ENCODE peak calls at places on chromosomes 6 and 20, in four cellular contexts. V, R, J and A are unnamed samples.

GRCh38 chr20:59725476-59726119 is 121.3 kb downstream of the PHACTR3 start:
- DNase-seq in V (no peak), J (no peak), R (no peak), A (no peak)

GRCh38 chr6:3749991-3750323 is 1.6 kb downstream of the PXDC1 start:
- DNase-seq in V (peak), R (no peak), J (peak), A (no peak)

GRCh38 chr20:18796282-18796833 is 17.2 kb upstream of the SCP2D1 start:
- DNase-seq in V (no peak), J (no peak), R (no peak), A (no peak)

GRCh38 chr6:157579467-157580031 is 198.6 kb downstream of the ZDHHC14 start:
- DNase-seq in V (no peak), J (no peak), R (no peak), A (peak)

GRCh38 chr6:18432619-18433018 is 45.5 kb downstream of the RNF144B start:
- DNase-seq in J (no peak), R (no peak), V (no peak), A (no peak)

GRCh38 chr6:35305117-35305516 is 7.5 kb downstream of the DEF6 start:
- DNase-seq in V (no peak), J (no peak), R (no peak), A (no peak)

GRCh38 chr6:16793828-16794412 is 32.7 kb upstream of the ATXN1 start:
- DNase-seq in V (no peak), R (no peak), J (no peak), A (no peak)

GRCh38 chr20:1324598-1325172 is 4.3 kb downstream of the SDCBP2 start:
- DNase-seq in R (no peak), J (no peak), V (no peak), A (no peak)

GRCh38 chr6:134816300-134816699 is 133.6 kb downstream of the ALDH8A1 start:
- DNase-seq in V (no peak), J (no peak), R (no peak), A (no peak)

GRCh38 chr6:25403150-25403549 is 124.0 kb downstream of the CARMIL1 start:
- DNase-seq in R (no peak), J (no peak), V (no peak), A (no peak)

GRCh38 chr6:25404094-25404493 is 124.9 kb downstream of the CARMIL1 start:
- DNase-seq in R (no peak), J (no peak), V (no peak), A (no peak)

GRCh38 chr6:25402125-25402524 is 123.0 kb downstream of the CARMIL1 start:
- DNase-seq in J (no peak), R (no peak), V (no peak), A (no peak)

GRCh38 chr6:25404693-25405169 is 125.6 kb downstream of the CARMIL1 start:
- DNase-seq in J (no peak), V (no peak), R (no peak), A (no peak)

DNA sequence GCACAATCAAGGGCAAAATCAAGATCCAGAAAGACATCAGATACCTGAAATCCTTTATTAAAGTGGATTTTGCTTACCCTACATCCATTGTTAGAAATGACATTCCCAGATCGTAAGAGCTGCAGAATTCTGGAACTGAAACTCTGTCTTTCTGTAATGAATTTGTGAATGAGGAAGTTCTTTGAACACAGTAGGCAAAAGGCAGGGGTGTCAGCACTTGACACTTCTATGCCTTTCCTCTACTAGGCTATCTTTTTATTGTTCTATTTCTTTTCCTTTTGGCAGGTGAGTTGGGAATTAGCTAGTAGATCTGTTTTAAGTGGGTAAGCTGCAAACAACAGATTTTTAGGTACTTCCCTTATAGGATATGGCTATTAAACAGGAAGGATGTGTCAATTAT is 126.3 kb downstream of the CARMIL1 start:
- DNase-seq in R (no peak), V (no peak), J (no peak), A (no peak)
- TF ChIP-seq TCF7L2 in R (no peak), V (no peak), J (no peak), A (no peak)

DNA sequence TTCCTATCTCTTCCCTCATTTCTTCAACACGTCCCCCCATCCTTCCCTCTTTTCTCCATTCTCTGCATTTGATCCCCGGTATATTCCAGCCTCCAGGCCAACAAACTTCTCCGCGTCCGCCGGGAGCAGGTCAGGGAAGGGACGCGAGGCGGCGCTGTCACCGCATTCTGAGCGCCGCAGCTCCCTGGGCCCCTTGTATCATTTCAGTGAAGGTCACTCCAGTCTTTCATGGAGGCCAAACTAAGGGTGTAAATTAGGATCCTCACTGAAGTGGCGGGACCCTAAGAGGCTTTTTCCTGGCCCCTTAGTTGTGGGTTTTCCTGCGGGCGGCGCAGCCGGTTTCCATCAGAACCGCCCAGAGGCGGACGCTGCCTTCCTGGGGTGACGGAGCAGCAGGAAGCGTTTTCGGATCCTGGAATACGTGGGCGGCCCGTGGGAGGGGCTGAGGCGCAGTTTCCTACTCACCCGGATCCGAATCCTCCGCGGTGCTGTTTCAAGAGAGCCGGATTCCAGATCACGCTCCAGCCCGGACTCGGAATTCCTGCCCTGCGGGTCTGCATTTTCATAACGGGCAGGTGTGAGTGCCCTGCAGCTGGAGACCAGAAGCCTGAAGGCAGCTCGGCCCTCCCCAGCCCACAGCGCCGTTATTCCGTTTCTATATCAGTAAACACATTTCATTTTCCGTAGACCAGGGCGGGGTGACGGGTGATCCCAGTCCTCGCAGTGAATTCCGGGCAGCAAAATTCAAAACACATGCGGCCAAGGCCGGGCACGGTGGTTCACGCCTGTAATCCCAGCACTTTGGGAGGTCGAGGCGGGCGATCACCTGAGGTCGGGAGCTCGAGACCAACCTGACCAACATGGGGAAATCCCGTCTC is 3.6 kb upstream of the MICA start:
- DNase-seq in J (peak), R (peak), V (peak), A (peak)
- TF ChIP-seq TCF7L2 in J (no peak), R (peak), V (no peak), A (peak)

DNA sequence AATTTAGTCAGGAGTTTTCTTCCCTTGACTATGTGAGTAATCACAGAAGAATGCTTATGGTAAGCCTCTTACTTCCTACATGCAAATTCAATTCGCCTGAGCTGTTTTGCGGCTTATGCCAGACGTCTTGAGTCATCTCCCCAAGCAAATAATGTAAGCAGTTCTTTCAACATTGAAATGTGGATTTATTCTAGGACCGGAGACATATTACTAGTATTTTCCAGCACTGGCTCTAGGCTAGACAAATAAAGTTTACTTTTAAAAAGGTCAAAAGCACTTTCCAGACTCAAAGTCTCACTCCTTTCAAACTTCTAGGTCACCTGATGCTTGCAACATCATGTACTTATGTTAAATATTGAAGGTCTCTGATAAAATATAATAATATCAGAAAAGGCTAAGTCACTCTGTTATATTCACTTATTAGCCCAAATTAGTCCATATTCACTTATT is 38.1 kb upstream of the NOX3 start:
- DNase-seq in J (peak), R (peak), V (no peak), A (peak)
- TF ChIP-seq TCF7L2 in J (no peak), R (no peak), V (no peak), A (no peak)

GRCh38 chr20:21396921-21397340 is 395 bp downstream of the NKX2-4 start:
- DNase-seq in J (no peak), V (no peak), R (no peak), A (no peak)

GRCh38 chr20:21394120-21394519 is 3.2 kb downstream of the NKX2-4 start:
- DNase-seq in J (no peak), V (no peak), R (no peak), A (no peak)

GRCh38 chr20:21395039-21395665 is 2.2 kb downstream of the NKX2-4 start:
- DNase-seq in R (no peak), J (no peak), V (no peak), A (no peak)

GRCh38 chr20:21396045-21396893 is 1.1 kb downstream of the NKX2-4 start:
- DNase-seq in V (no peak), R (no peak), J (no peak), A (no peak)

DNA sequence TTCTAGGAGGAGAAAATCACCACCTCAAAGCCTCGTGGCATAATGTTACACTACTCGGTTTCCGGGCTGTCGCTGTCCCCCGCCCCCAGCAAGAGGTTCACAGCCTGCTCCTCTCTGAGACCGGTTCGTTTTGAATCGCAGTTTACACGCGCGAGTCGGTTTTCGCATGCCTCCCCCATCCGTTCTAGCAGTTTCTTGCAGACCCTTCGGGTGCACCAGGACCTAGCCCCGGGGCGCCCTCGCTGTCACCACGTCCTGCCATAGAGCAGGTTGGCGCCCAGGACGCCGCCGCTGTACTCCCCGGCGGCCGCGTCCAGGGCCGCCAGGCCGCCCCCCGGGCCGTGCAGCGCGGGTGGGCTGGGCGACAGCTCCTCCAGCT is 1.7 kb downstream of the NKX2-4 start:
- DNase-seq in R (no peak), J (no peak), V (no peak), A (no peak)
- TF ChIP-seq TCF7L2 in R (no peak), J (no peak), V (no peak), A (no peak)

DNA sequence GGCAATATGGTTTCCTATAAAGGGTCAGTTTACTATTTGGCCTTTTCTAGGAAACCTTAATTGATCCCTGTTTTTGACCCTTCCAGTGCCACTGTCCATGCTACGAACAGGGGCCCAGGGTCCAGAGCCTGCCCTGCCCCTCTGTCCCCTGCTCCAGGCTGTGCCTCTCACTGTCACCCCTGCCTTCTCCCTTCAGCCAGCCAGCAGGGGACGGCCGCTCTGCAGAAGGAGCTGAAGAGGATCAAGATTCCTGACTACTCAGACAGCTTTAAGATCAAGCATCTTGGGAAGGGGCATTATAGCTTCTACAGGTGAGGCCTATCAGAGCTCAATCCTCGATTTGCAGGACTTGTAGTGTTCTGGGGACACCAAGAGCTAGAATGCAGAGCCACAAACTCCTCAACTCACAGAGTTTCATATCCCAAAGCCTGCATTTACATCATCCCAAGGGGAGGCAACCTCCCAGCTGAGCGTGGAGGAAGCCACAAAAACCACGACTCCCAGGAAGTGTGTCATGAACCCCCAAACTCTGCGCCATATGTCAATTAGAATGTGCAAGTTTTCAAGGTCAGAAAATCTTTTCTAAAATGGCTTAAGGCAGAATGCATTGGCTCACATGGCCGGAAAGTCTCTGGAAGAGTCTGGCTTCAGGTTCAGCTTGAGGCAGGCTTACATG is 3.6 kb downstream of the BPI start:
- DNase-seq in V (no peak), R (no peak), J (no peak), A (no peak)
- TF ChIP-seq TCF7L2 in V (no peak), R (no peak), J (no peak), A (no peak)

DNA sequence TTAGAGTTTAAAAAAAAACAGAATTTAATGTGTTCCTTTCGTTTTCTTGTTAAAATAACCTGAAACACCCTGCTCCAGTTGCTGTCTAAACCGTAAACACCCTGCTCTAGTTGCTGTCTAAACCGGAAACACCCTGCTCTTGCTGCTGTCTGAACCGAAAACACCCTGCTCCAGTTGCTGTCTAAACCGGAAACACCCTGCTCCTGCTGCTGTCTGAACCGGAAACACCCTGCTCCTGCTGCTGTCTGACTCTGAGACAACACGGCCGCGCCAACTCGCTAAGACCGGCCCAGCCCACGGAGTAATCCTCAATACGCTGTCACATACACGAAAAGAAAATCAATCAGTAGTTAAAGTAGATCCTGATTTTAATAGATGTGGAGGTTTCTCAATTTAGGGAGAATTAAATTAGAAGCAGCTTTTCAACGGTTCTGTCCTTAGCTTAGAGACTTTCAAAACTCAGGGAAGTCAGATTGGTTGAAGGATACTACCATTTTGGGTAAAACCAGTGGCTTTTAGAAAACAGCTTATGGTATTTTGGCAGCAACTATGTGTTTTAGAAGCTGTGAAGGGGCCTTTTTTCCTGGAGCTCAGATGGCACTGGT is 98.3 kb downstream of the RAMACL start:
- DNase-seq in J (no peak), R (no peak), V (no peak), A (no peak)
- TF ChIP-seq TCF7L2 in J (no peak), R (no peak), V (no peak), A (no peak)

DNA sequence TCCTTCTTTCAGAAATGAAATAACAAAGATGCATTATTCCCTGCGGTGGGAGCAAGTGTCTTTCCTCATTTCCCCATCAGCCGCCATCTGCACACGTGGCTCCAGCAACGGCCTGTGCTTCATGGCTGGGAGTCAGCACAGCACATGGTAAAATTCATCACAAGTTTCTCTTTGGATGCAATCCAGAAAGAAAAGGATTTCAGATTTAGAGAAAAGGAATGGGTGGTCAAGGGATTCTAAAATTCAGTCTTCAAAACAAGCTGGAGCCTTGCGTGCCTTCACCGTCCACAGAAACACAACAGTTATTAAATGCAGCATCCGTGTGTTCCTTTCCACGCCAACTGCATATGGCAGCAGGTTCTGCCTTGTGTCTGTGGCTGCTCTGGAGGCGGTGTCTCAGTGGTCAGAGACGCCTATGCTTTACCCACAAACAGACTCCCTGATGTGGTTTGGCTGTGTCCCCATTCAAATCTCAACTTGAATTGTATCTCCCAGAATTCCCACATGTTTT is 107.6 kb downstream of the THBS2 start:
- DNase-seq in J (no peak), V (no peak), R (no peak), A (no peak)
- TF ChIP-seq TCF7L2 in J (no peak), V (no peak), R (no peak), A (no peak)

GRCh38 chr20:62905536-62906117 is 20.7 kb downstream of the DIDO1 start:
- DNase-seq in V (no peak), R (no peak), J (no peak), A (no peak)
- TF ChIP-seq TCF7L2 in V (no peak), R (no peak), J (no peak), A (no peak)